ENCODE peak calls at places on chromosomes 16 and 17, in seven cellular contexts. One of them, this sample, is unnamed.

GRCh38 chr17:38898812-38899348 is 26.5 kb upstream of the LASP1NB start:
- DNase-seq in DND-41: peak; percentile 88
- DNase-seq in esophagus squamous epithelium: no peak
- DNase-seq in fibroblast of lung: no peak
- DNase-seq in bronchial epithelial cell: no peak
- DNase-seq in A549: no peak
- DNase-seq in IMR-90: no peak
- DNase-seq in this sample: no peak

GRCh38 chr17:81870155-81870977 is 771 bp downstream of the ARHGDIA start:
- DNase-seq in fibroblast of lung: peak; percentile 46
- DNase-seq in esophagus squamous epithelium: no peak
- DNase-seq in IMR-90: peak; percentile 69
- DNase-seq in DND-41: peak; percentile 62
- DNase-seq in bronchial epithelial cell: no peak
- DNase-seq in A549: peak; percentile 69
- DNase-seq in this sample: no peak

GRCh38 chr17:20263595-20263994 is 203.7 kb downstream of the LGALS9B start:
- DNase-seq in A549: peak; percentile 37
- DNase-seq in IMR-90: peak; percentile 61
- DNase-seq in DND-41: no peak
- DNase-seq in fibroblast of lung: peak; percentile 48
- DNase-seq in bronchial epithelial cell: peak; percentile 81
- DNase-seq in esophagus squamous epithelium: no peak
- DNase-seq in this sample: no peak

GRCh38 chr16:12255919-12256665 is 279.6 kb downstream of the SNX29 start:
- DNase-seq in fibroblast of lung: no peak
- DNase-seq in DND-41: no peak
- DNase-seq in A549: no peak
- DNase-seq in IMR-90: no peak
- DNase-seq in esophagus squamous epithelium: no peak
- DNase-seq in bronchial epithelial cell: peak; percentile 63
- DNase-seq in this sample: no peak

GRCh38 chr16:769934-770333 is 9.4 kb downstream of the MSLN start:
- DNase-seq in fibroblast of lung: no peak
- DNase-seq in A549: no peak
- DNase-seq in bronchial epithelial cell: no peak
- DNase-seq in DND-41: no peak
- DNase-seq in esophagus squamous epithelium: no peak
- DNase-seq in IMR-90: no peak
- DNase-seq in this sample: no peak

GRCh38 chr17:78492116-78492799 is 84.9 kb downstream of the DNAH17 start:
- DNase-seq in DND-41: no peak
- DNase-seq in bronchial epithelial cell: no peak
- DNase-seq in esophagus squamous epithelium: no peak
- DNase-seq in IMR-90: no peak
- DNase-seq in A549: no peak
- DNase-seq in fibroblast of lung: no peak
- DNase-seq in this sample: peak; percentile 55

GRCh38 chr16:1640261-1640956 is 28.2 kb downstream of the CRAMP1 start:
- DNase-seq in DND-41: no peak
- DNase-seq in IMR-90: no peak
- DNase-seq in A549: no peak
- DNase-seq in fibroblast of lung: no peak
- DNase-seq in bronchial epithelial cell: no peak
- DNase-seq in esophagus squamous epithelium: no peak
- DNase-seq in this sample: no peak

GRCh38 chr16:88418869-88419268 is 34.2 kb upstream of the ZFPM1 start:
- DNase-seq in DND-41: no peak
- DNase-seq in esophagus squamous epithelium: no peak
- DNase-seq in bronchial epithelial cell: no peak
- DNase-seq in IMR-90: no peak
- DNase-seq in fibroblast of lung: no peak
- DNase-seq in A549: no peak
- DNase-seq in this sample: no peak

GRCh38 chr17:35236821-35237220 is 6.1 kb upstream of the SLFN5 start:
- DNase-seq in DND-41: no peak
- DNase-seq in IMR-90: no peak
- DNase-seq in fibroblast of lung: no peak
- DNase-seq in esophagus squamous epithelium: no peak
- DNase-seq in A549: no peak
- DNase-seq in bronchial epithelial cell: peak; percentile 16
- DNase-seq in this sample: no peak

GRCh38 chr16:85523602-85524364 is 89.3 kb upstream of the GSE1 start:
- DNase-seq in A549: no peak
- DNase-seq in fibroblast of lung: peak; percentile 59
- DNase-seq in DND-41: no peak
- DNase-seq in IMR-90: peak; percentile 45
- DNase-seq in esophagus squamous epithelium: no peak
- DNase-seq in bronchial epithelial cell: no peak
- DNase-seq in this sample: no peak

GRCh38 chr16:15752717-15753488 is 102.9 kb downstream of the NDE1 start:
- DNase-seq in DND-41: no peak
- DNase-seq in esophagus squamous epithelium: no peak
- DNase-seq in bronchial epithelial cell: no peak
- DNase-seq in IMR-90: no peak
- DNase-seq in fibroblast of lung: no peak
- DNase-seq in A549: no peak
- DNase-seq in this sample: no peak

GRCh38 chr16:27286446-27286845 is 17.9 kb upstream of the NSMCE1 start:
- DNase-seq in A549: peak; percentile 73
- DNase-seq in DND-41: no peak
- DNase-seq in esophagus squamous epithelium: no peak
- DNase-seq in fibroblast of lung: peak; percentile 85
- DNase-seq in bronchial epithelial cell: peak; percentile 98
- DNase-seq in IMR-90: peak; percentile 97
- DNase-seq in this sample: no peak

GRCh38 chr17:9924735-9925191 is 19.7 kb upstream of the RCVRN start:
- DNase-seq in bronchial epithelial cell: peak; percentile 56
- DNase-seq in A549: peak; percentile 87
- DNase-seq in esophagus squamous epithelium: no peak
- DNase-seq in IMR-90: peak; percentile 75
- DNase-seq in DND-41: peak; percentile 46
- DNase-seq in fibroblast of lung: peak; percentile 82
- DNase-seq in this sample: peak; percentile 57

GRCh38 chr17:74493381-74493833 is 27.0 kb downstream of the CD300A start:
- DNase-seq in IMR-90: peak; percentile 45
- DNase-seq in A549: peak; percentile 75
- DNase-seq in bronchial epithelial cell: peak; percentile 52
- DNase-seq in esophagus squamous epithelium: no peak
- DNase-seq in fibroblast of lung: peak; percentile 57
- DNase-seq in DND-41: peak; percentile 72
- DNase-seq in this sample: peak; percentile 78

GRCh38 chr17:68981288-68981687 is 26.1 kb upstream of the ABCA8 start:
- DNase-seq in esophagus squamous epithelium: no peak
- DNase-seq in bronchial epithelial cell: no peak
- DNase-seq in A549: no peak
- DNase-seq in fibroblast of lung: peak; percentile 86
- DNase-seq in DND-41: no peak
- DNase-seq in IMR-90: peak; percentile 36
- DNase-seq in this sample: no peak

GRCh38 chr16:73068546-73069401 is 20.8 kb upstream of the ZFHX3 start:
- DNase-seq in DND-41: no peak
- DNase-seq in bronchial epithelial cell: peak; percentile 99
- DNase-seq in IMR-90: peak; percentile 99
- DNase-seq in fibroblast of lung: peak; percentile 96
- DNase-seq in A549: peak; percentile 89
- DNase-seq in esophagus squamous epithelium: no peak
- DNase-seq in this sample: no peak

GRCh38 chr16:81740163-81740562 is 38.9 kb upstream of the PLCG2 start:
- DNase-seq in bronchial epithelial cell: no peak
- DNase-seq in DND-41: no peak
- DNase-seq in IMR-90: no peak
- DNase-seq in A549: no peak
- DNase-seq in esophagus squamous epithelium: no peak
- DNase-seq in fibroblast of lung: no peak
- DNase-seq in this sample: no peak

GRCh38 chr17:18102640-18103039 is 5.9 kb upstream of the MYO15A start:
- DNase-seq in DND-41: no peak
- DNase-seq in A549: no peak
- DNase-seq in IMR-90: no peak
- DNase-seq in esophagus squamous epithelium: no peak
- DNase-seq in fibroblast of lung: no peak
- DNase-seq in bronchial epithelial cell: no peak
- DNase-seq in this sample: no peak

GRCh38 chr16:27498020-27498419 is 51.7 kb downstream of the GTF3C1 start:
- DNase-seq in fibroblast of lung: peak; percentile 40
- DNase-seq in bronchial epithelial cell: no peak
- DNase-seq in esophagus squamous epithelium: no peak
- DNase-seq in IMR-90: peak; percentile 16
- DNase-seq in A549: no peak
- DNase-seq in DND-41: no peak
- DNase-seq in this sample: no peak

GRCh38 chr17:63116967-63117366 is 150.9 kb downstream of the TANC2 start:
- DNase-seq in bronchial epithelial cell: peak; percentile 60
- DNase-seq in A549: peak; percentile 17
- DNase-seq in esophagus squamous epithelium: no peak
- DNase-seq in DND-41: no peak
- DNase-seq in IMR-90: peak; percentile 77
- DNase-seq in fibroblast of lung: peak; percentile 72
- DNase-seq in this sample: no peak

GRCh38 chr17:19304209-19304608 is 58.3 kb downstream of the B9D1 start:
- DNase-seq in IMR-90: peak; percentile 79
- DNase-seq in fibroblast of lung: peak; percentile 53
- DNase-seq in bronchial epithelial cell: peak; percentile 17
- DNase-seq in DND-41: no peak
- DNase-seq in A549: peak; percentile 31
- DNase-seq in esophagus squamous epithelium: peak; percentile 28
- DNase-seq in this sample: no peak

DNA sequence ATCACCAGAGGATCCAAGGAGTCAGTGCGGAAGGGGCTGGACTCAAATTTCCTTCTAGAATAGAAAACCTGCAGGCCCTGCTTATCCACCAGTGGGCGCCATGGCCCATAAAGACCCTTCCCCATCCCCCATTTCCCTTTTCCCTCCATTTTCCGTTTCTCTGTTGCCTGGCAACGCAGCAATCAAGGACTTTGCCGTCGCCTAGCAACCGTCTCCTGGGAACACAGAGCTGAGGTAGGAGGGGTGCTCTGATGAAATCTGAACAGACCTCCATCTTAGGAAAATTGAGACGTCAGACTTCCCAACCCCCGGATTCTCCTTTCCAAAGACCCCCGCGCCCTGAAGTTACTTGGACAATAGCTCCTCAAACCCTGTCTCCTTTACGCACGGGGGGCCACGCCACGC is 5.7 kb downstream of the DLG4 start:
- DNase-seq in A549: peak; percentile 96
- DNase-seq in DND-41: peak; percentile 86
- DNase-seq in fibroblast of lung: peak; percentile 87
- DNase-seq in IMR-90: peak; percentile 73
- DNase-seq in esophagus squamous epithelium: no peak
- DNase-seq in bronchial epithelial cell: peak; percentile 69
- DNase-seq in this sample: peak; percentile 92
- H3K4me3 ChIP-seq in A549: peak overlapping the region; percentile 47
- H3K4me3 ChIP-seq in DND-41: no peak overlapping the region
- H3K4me3 ChIP-seq in fibroblast of lung: peak overlapping the region; percentile 68
- H3K4me3 ChIP-seq in IMR-90: peak overlapping the region; percentile 40
- H3K4me3 ChIP-seq in esophagus squamous epithelium: peak overlapping the region; percentile 73
- H3K4me3 ChIP-seq in bronchial epithelial cell: peak overlapping the region; percentile 31
- H3K4me3 ChIP-seq in this sample: peak overlapping the region; percentile 24

GRCh38 chr17:2855063-2855600 is 58.9 kb downstream of the RAP1GAP2 start:
- DNase-seq in bronchial epithelial cell: peak; percentile 60
- DNase-seq in A549: no peak
- DNase-seq in DND-41: no peak
- DNase-seq in esophagus squamous epithelium: no peak
- DNase-seq in IMR-90: peak; percentile 34
- DNase-seq in fibroblast of lung: no peak
- DNase-seq in this sample: no peak
- H3K4me3 ChIP-seq in bronchial epithelial cell: peak overlapping the region; percentile 58
- H3K4me3 ChIP-seq in A549: peak overlapping the region; percentile 72
- H3K4me3 ChIP-seq in DND-41: no peak overlapping the region
- H3K4me3 ChIP-seq in esophagus squamous epithelium: peak overlapping the region; percentile 80
- H3K4me3 ChIP-seq in IMR-90: peak overlapping the region; percentile 89
- H3K4me3 ChIP-seq in fibroblast of lung: no peak overlapping the region
- H3K4me3 ChIP-seq in this sample: peak overlapping the region; percentile 95

GRCh38 chr16:3431779-3432219 is 11.5 kb downstream of the ZNF597 start:
- DNase-seq in IMR-90: peak; percentile 31
- DNase-seq in fibroblast of lung: peak; percentile 52
- DNase-seq in bronchial epithelial cell: no peak
- DNase-seq in esophagus squamous epithelium: no peak
- DNase-seq in A549: no peak
- DNase-seq in DND-41: no peak
- DNase-seq in this sample: peak; percentile 86
- H3K4me3 ChIP-seq in IMR-90: peak overlapping the region; percentile 42
- H3K4me3 ChIP-seq in fibroblast of lung: peak overlapping the region; percentile 28
- H3K4me3 ChIP-seq in bronchial epithelial cell: no peak overlapping the region
- H3K4me3 ChIP-seq in esophagus squamous epithelium: peak overlapping the region; percentile 48
- H3K4me3 ChIP-seq in A549: no peak overlapping the region
- H3K4me3 ChIP-seq in DND-41: no peak overlapping the region
- H3K4me3 ChIP-seq in this sample: peak overlapping the region; percentile 50

GRCh38 chr16:75260856-75261589 is 9.6 kb upstream of the BCAR1 start:
- DNase-seq in A549: no peak
- DNase-seq in bronchial epithelial cell: no peak
- DNase-seq in fibroblast of lung: no peak
- DNase-seq in esophagus squamous epithelium: no peak
- DNase-seq in DND-41: no peak
- DNase-seq in IMR-90: no peak
- DNase-seq in this sample: peak; percentile 62
- H3K4me3 ChIP-seq in A549: no peak overlapping the region
- H3K4me3 ChIP-seq in bronchial epithelial cell: no peak overlapping the region
- H3K4me3 ChIP-seq in fibroblast of lung: no peak overlapping the region
- H3K4me3 ChIP-seq in esophagus squamous epithelium: no peak overlapping the region
- H3K4me3 ChIP-seq in DND-41: no peak overlapping the region
- H3K4me3 ChIP-seq in IMR-90: no peak overlapping the region
- H3K4me3 ChIP-seq in this sample: no peak overlapping the region

This sample was measured in WERI-Rb-1.